ENCODE peak calls at places on chromosomes 12 and 14, in five cellular contexts. O, X, U, N and Q are unnamed samples.

GRCh38 chr14:99820702-99821331 is 27.6 kb downstream of the EML1 start:
- DNase-seq in X (no peak), N (no peak), O (no peak), U (no peak), Q (no peak)

GRCh38 chr14:62206456-62206855 is 444.2 kb downstream of the SNAPC1 start:
- DNase-seq in O (no peak), U (no peak), N (peak; percentile 19), X (no peak), Q (no peak)

GRCh38 chr14:64979336-64980074 is 7.2 kb upstream of the FNTB start:
- DNase-seq in X (peak; percentile 65), O (no peak), N (no peak), U (no peak), Q (no peak)

GRCh38 chr14:77120771-77121743 is 20.5 kb downstream of the ZDHHC22 start:
- DNase-seq in N (peak; percentile 32), O (peak; percentile 50), U (peak; percentile 33), X (peak; percentile 19), Q (no peak)

GRCh38 chr14:50937325-50937724 is 7.0 kb downstream of the PYGL start:
- DNase-seq in O (no peak), U (no peak), X (peak; percentile 71), N (peak; percentile 69), Q (no peak)

GRCh38 chr12:73424484-73424883 is 1113.2 kb upstream of the ATXN7L3B start:
- DNase-seq in O (no peak), U (no peak), X (no peak), N (no peak), Q (no peak)

GRCh38 chr14:100622708-100623485 is 35.7 kb upstream of the BEGAIN start:
- DNase-seq in N (no peak), X (no peak), U (no peak), O (no peak), Q (no peak)

GRCh38 chr12:54251667-54252284 is 28.1 kb downstream of the CBX5 start:
- DNase-seq in O (no peak), U (no peak), N (peak; percentile 72), X (peak; percentile 60), Q (peak; percentile 59)

GRCh38 chr12:64083285-64084210 is 138.5 kb downstream of the KICS2 start:
- DNase-seq in U (no peak), X (peak; percentile 83), N (peak; percentile 96), O (peak; percentile 65), Q (no peak)

GRCh38 chr12:108856170-108856427 is 1.3 kb downstream of the SSH1 start:
- DNase-seq in X (no peak), N (no peak), O (no peak), U (peak; percentile 1), Q (no peak)